ENCODE peak calls at places on chromosomes 5 and 9, in nine cellular contexts. S, P, X, K, Q, N, T, V and Z are unnamed samples.

GRCh38 chr5:180318456-180319089 is 26.7 kb upstream of the MAPK9 start:
- DNase-seq in S (no peak), P (no peak), X (no peak), K (no peak), Q (no peak), N (no peak), T (no peak), V (no peak), Z (no peak)

GRCh38 chr5:57174850-57175525 is 1.1 kb downstream of the GPBP1 start:
- DNase-seq in S (no peak), P (no peak), X (no peak), K (no peak), Q (no peak), N (no peak), T (no peak), V (no peak), Z (no peak)

GRCh38 chr5:94847019-94847418 is 228.6 kb downstream of the SLF1 start:
- DNase-seq in S (no peak), P (no peak), X (no peak), K (no peak), Q (no peak), N (no peak), T (no peak), V (no peak), Z (no peak)

GRCh38 chr5:179858241-179858585 is 404 bp downstream of the MRNIP start:
- DNase-seq in S (no peak), P (no peak), X (no peak), K (peak), Q (no peak), N (no peak), T (no peak), V (no peak), Z (no peak)

GRCh38 chr9:112352209-112352608 is 18.8 kb upstream of the PTBP3 start:
- DNase-seq in S (no peak), P (no peak), X (no peak), K (no peak), Q (no peak), N (no peak), T (no peak), V (no peak), Z (no peak)

GRCh38 chr9:96219615-96220257 is 82.2 kb downstream of the HSD17B3 start:
- DNase-seq in S (no peak), P (peak), X (no peak), K (no peak), Q (no peak), N (no peak), T (no peak), V (peak), Z (peak)

GRCh38 chr9:69253057-69253456 is 72.0 kb upstream of the ENTREP1 start:
- DNase-seq in S (no peak), P (no peak), X (no peak), K (peak), Q (peak), N (no peak), T (peak), V (no peak), Z (no peak)

GRCh38 chr9:82149647-82150046 is 161.1 kb downstream of the SPATA31D1 start:
- DNase-seq in S (no peak), P (no peak), X (no peak), K (no peak), Q (no peak), N (no peak), T (no peak), V (no peak), Z (no peak)

GRCh38 chr5:56711191-56711590 is 104.2 kb upstream of the MAP3K1 start:
- DNase-seq in S (no peak), P (no peak), X (no peak), K (peak), Q (no peak), N (no peak), T (peak), V (no peak), Z (no peak)

GRCh38 chr5:150484964-150485769 is 22.8 kb upstream of the NDST1 start:
- DNase-seq in S (peak), P (no peak), X (no peak), K (no peak), Q (no peak), N (no peak), T (no peak), V (no peak), Z (no peak)

GRCh38 chr5:130651440-130651839 is 513.6 kb downstream of the HINT1 start:
- DNase-seq in S (no peak), P (no peak), X (no peak), K (no peak), Q (no peak), N (no peak), T (no peak), V (no peak), Z (no peak)

GRCh38 chr9:5205071-5205470 is 19.6 kb upstream of the INSL6 start:
- DNase-seq in S (no peak), P (no peak), X (no peak), K (no peak), Q (no peak), N (no peak), T (no peak), V (no peak), Z (no peak)

GRCh38 chr9:76598971-76599370 is 140.0 kb downstream of the GCNT1 start:
- DNase-seq in S (no peak), P (no peak), X (no peak), K (no peak), Q (no peak), N (no peak), T (no peak), V (no peak), Z (no peak)

GRCh38 chr5:31381299-31381698 is 150.6 kb downstream of the DROSHA start:
- DNase-seq in S (no peak), P (no peak), X (no peak), K (no peak), Q (no peak), N (no peak), T (no peak), V (no peak), Z (no peak)

GRCh38 chr9:17613723-17614122 is 34.9 kb downstream of the SH3GL2 start:
- DNase-seq in S (no peak), P (no peak), X (no peak), K (peak), Q (no peak), N (no peak), T (peak), V (no peak), Z (no peak)

GRCh38 chr5:57805732-57806131 is 323.1 kb upstream of the ACTBL2 start:
- DNase-seq in S (no peak), P (no peak), X (no peak), K (peak), Q (no peak), N (no peak), T (peak), V (no peak), Z (no peak)

GRCh38 chr9:22237497-22238363 is 208.9 kb upstream of the DMRTA1 start:
- DNase-seq in S (no peak), P (no peak), X (no peak), K (peak), Q (no peak), N (no peak), T (peak), V (no peak), Z (no peak)

GRCh38 chr9:69325409-69326212 is 596 bp downstream of the ENTREP1 start:
- DNase-seq in S (no peak), P (peak), X (no peak), K (no peak), Q (no peak), N (no peak), T (no peak), V (peak), Z (no peak)

GRCh38 chr9:20563917-20564316 is 58.4 kb downstream of the MLLT3 start:
- DNase-seq in S (no peak), P (no peak), X (no peak), K (no peak), Q (no peak), N (no peak), T (no peak), V (no peak), Z (no peak)

GRCh38 chr9:84062538-84062937 is 81.9 kb downstream of the RMI1 start:
- DNase-seq in S (no peak), P (peak), X (no peak), K (no peak), Q (no peak), N (no peak), T (no peak), V (peak), Z (no peak)

GRCh38 chr5:84249918-84250635 is 134.6 kb downstream of the EDIL3 start:
- DNase-seq in S (peak), P (no peak), X (no peak), K (peak), Q (no peak), N (no peak), T (peak), V (no peak), Z (no peak)

GRCh38 chr5:3365501-3366215 is 230.0 kb upstream of the IRX1 start:
- DNase-seq in S (no peak), P (no peak), X (no peak), K (no peak), Q (no peak), N (no peak), T (no peak), V (no peak), Z (no peak)

GRCh38 chr5:134590992-134591659 is 41.5 kb downstream of the SAR1B start:
- DNase-seq in S (no peak), P (no peak), X (no peak), K (no peak), Q (no peak), N (no peak), T (no peak), V (no peak), Z (no peak)

GRCh38 chr5:111703662-111704061 is 53.3 kb downstream of the NREP start:
- DNase-seq in S (no peak), P (no peak), X (no peak), K (no peak), Q (no peak), N (no peak), T (no peak), V (no peak), Z (no peak)

GRCh38 chr9:136949239-136949816 is 2.7 kb upstream of the LCN12 start:
- DNase-seq in S (no peak), P (no peak), X (no peak), K (no peak), Q (no peak), N (no peak), T (no peak), V (peak), Z (no peak)

GRCh38 chr9:115945009-115945431 is 208.6 kb upstream of the PAPPA start:
- DNase-seq in S (no peak), P (peak), X (no peak), K (peak), Q (no peak), N (no peak), T (no peak), V (peak), Z (no peak)

GRCh38 chr9:133005221-133005760 is 25.5 kb upstream of the GTF3C5 start:
- DNase-seq in S (no peak), P (no peak), X (no peak), K (no peak), Q (no peak), N (no peak), T (no peak), V (no peak), Z (no peak)

GRCh38 chr9:93821307-93821703 is 133.8 kb downstream of the BARX1 start:
- DNase-seq in S (no peak), P (no peak), X (no peak), K (no peak), Q (no peak), N (no peak), T (no peak), V (no peak), Z (no peak)

GRCh38 chr9:128072144-128073021 is 4.4 kb downstream of the SLC25A25 start:
- DNase-seq in S (no peak), P (peak), X (peak), K (peak), Q (no peak), N (no peak), T (peak), V (no peak), Z (peak)

GRCh38 chr9:90861826-90862740 is 60.5 kb downstream of the SYK start:
- DNase-seq in S (no peak), P (no peak), X (no peak), K (no peak), Q (no peak), N (no peak), T (no peak), V (no peak), Z (no peak)

GRCh38 chr5:78473747-78474146 is 113.3 kb downstream of the SCAMP1 start:
- DNase-seq in S (no peak), P (no peak), X (no peak), K (no peak), Q (no peak), N (no peak), T (no peak), V (no peak), Z (no peak)
- H3K4me3 ChIP-seq in S (no peak), P (no peak), X (no peak), K (no peak), Q (no peak), N (no peak), T (no peak), V (no peak), Z (no peak)

DNA sequence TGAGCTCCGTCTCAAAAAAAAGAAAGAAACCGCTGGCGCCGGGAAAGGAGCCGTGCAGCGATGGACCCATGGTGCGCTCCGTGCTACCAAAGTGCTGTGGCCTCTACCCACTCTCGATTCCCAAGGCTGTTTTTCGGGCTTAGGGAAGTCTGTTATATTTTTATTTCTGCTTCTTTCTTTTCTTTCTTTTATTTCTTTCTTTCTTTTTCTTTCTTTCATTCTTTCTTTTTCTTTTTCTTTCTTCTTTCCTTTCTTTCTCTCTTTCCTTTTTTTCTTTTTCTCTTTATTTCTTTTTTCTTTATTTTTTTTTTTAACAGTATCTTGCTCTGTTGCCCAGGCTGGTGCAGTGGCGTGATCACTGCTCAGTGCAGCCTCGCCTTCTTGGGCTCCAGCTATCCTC is 87.5 kb downstream of the ANXA2R start:
- DNase-seq in S (no peak), P (no peak), X (no peak), K (no peak), Q (no peak), N (no peak), T (no peak), V (no peak), Z (no peak)
- H3K4me3 ChIP-seq in S (no peak), P (peak), X (no peak), K (peak), Q (no peak), N (peak), T (peak), V (peak), Z (peak)

GRCh38 chr5:61525573-61526142 is 193.6 kb downstream of the ZSWIM6 start:
- DNase-seq in S (no peak), P (no peak), X (no peak), K (peak), Q (no peak), N (no peak), T (peak), V (no peak), Z (no peak)
- H3K4me3 ChIP-seq in S (no peak), P (no peak), X (no peak), K (no peak), Q (no peak), N (no peak), T (no peak), V (no peak), Z (no peak)

GRCh38 chr5:10556331-10556807 is 7.5 kb upstream of the ANKRD33B start:
- DNase-seq in S (no peak), P (no peak), X (no peak), K (peak), Q (no peak), N (no peak), T (peak), V (no peak), Z (no peak)

GRCh38 chr5:10556893-10557746 is 6.8 kb upstream of the ANKRD33B start:
- DNase-seq in S (no peak), P (no peak), X (no peak), K (no peak), Q (no peak), N (no peak), T (no peak), V (no peak), Z (no peak)

GRCh38 chr5:10553476-10553875 is 10.4 kb upstream of the ANKRD33B start:
- DNase-seq in S (no peak), P (no peak), X (no peak), K (no peak), Q (no peak), N (no peak), T (no peak), V (no peak), Z (no peak)

GRCh38 chr5:10557747-10558295 is 6.0 kb upstream of the ANKRD33B start:
- DNase-seq in S (no peak), P (no peak), X (no peak), K (no peak), Q (no peak), N (no peak), T (no peak), V (no peak), Z (no peak)

GRCh38 chr5:10555134-10555733 is 8.6 kb upstream of the ANKRD33B start:
- DNase-seq in S (no peak), P (no peak), X (no peak), K (peak), Q (peak), N (no peak), T (peak), V (no peak), Z (no peak)
- H3K4me3 ChIP-seq in S (no peak), P (no peak), X (no peak), K (no peak), Q (no peak), N (no peak), T (no peak), V (no peak), Z (no peak)

GRCh38 chr5:54861212-54861894 is 124.0 kb downstream of the ESM1 start:
- DNase-seq in S (no peak), P (no peak), X (no peak), K (peak), Q (no peak), N (no peak), T (peak), V (no peak), Z (no peak)
- H3K4me3 ChIP-seq in S (no peak), P (no peak), X (no peak), K (no peak), Q (no peak), N (no peak), T (no peak), V (no peak), Z (no peak)